ENCODE peak calls at places on chromosomes 2 and 18, in eight cellular contexts. P is naive thymus-derived CD4-positive, alpha-beta T cell; C is neural progenitor cell; W is heart right ventricle; E is CD8-positive, alpha-beta T cell; S is brain microvascular endothelial cell; G is GM23248; V is lower lobe of right lung. N is an unnamed sample.

GRCh38 chr2:146661494-146662096 is 1183.2 kb upstream of the ACVR2A start:
- DNase-seq in P (no peak), C (peak; percentile 66), W (no peak), E (no peak), S (no peak), G (peak; percentile 69), V (no peak), N (no peak)

GRCh38 chr2:4278392-4278791 is 575.0 kb downstream of the DCDC2C start:
- DNase-seq in P (no peak), C (no peak), W (no peak), E (no peak), S (no peak), G (no peak), V (no peak), N (no peak)

GRCh38 chr18:42536442-42536841 is 579.0 kb downstream of the RIT2 start:
- DNase-seq in P (no peak), C (no peak), W (no peak), E (no peak), S (no peak), G (no peak), V (no peak), N (no peak)

GRCh38 chr2:187461294-187462261 is 13.5 kb upstream of the CALCRL start:
- DNase-seq in P (no peak), C (peak; percentile 16), W (peak; percentile 51), E (no peak), S (no peak), G (no peak), V (peak; percentile 34), N (no peak)

GRCh38 chr18:25896178-25896780 is 194.1 kb downstream of the SS18 start:
- DNase-seq in P (no peak), C (peak; percentile 70), W (peak; percentile 9), E (no peak), S (peak; percentile 41), G (peak; percentile 67), V (no peak), N (peak; percentile 45)

GRCh38 chr2:183037281-183037659 is 987 bp downstream of the NCKAP1 start:
- DNase-seq in P (no peak), C (no peak), W (no peak), E (no peak), S (no peak), G (peak; percentile 74), V (no peak), N (no peak)

GRCh38 chr2:8954990-8955389 is 48.5 kb downstream of the MBOAT2 start:
- DNase-seq in P (no peak), C (no peak), W (no peak), E (no peak), S (peak; percentile 3), G (no peak), V (no peak), N (no peak)

GRCh38 chr2:67600946-67601345 is 203.8 kb downstream of the ETAA1 start:
- DNase-seq in P (no peak), C (no peak), W (no peak), E (no peak), S (peak; percentile 39), G (peak; percentile 62), V (no peak), N (no peak)

GRCh38 chr2:152175368-152176112 is at the start of gene STAM2:
- DNase-seq in P (peak; percentile 91), C (peak; percentile 93), W (peak; percentile 92), E (peak; percentile 93), S (peak; percentile 88), G (peak; percentile 94), V (peak; percentile 95), N (peak; percentile 91)

GRCh38 chr2:137705296-137705695 is 259.0 kb upstream of the HNMT start:
- DNase-seq in P (no peak), C (no peak), W (no peak), E (no peak), S (no peak), G (peak; percentile 2), V (no peak), N (no peak)

GRCh38 chr2:98086491-98087446 is at the start of gene VWA3B:
- DNase-seq in P (no peak), C (peak; percentile 90), W (peak; percentile 59), E (no peak), S (peak; percentile 47), G (peak; percentile 73), V (peak; percentile 85), N (no peak)

GRCh38 chr2:127041259-127041970 is 65.5 kb downstream of the BIN1 start:
- DNase-seq in P (no peak), C (no peak), W (no peak), E (no peak), S (no peak), G (no peak), V (no peak), N (no peak)

GRCh38 chr2:127039387-127040031 is 67.4 kb downstream of the BIN1 start:
- DNase-seq in P (no peak), C (no peak), W (no peak), E (no peak), S (no peak), G (peak; percentile 29), V (no peak), N (no peak)

GRCh38 chr2:127037456-127037855 is 69.5 kb downstream of the BIN1 start:
- DNase-seq in P (no peak), C (no peak), W (no peak), E (no peak), S (no peak), G (no peak), V (no peak), N (no peak)

GRCh38 chr2:127043367-127044164 is 63.4 kb downstream of the BIN1 start:
- DNase-seq in P (no peak), C (no peak), W (no peak), E (no peak), S (no peak), G (no peak), V (no peak), N (no peak)

GRCh38 chr2:127040169-127040568 is 66.8 kb downstream of the BIN1 start:
- DNase-seq in P (no peak), C (no peak), W (no peak), E (no peak), S (no peak), G (no peak), V (no peak), N (no peak)
- H3K27ac ChIP-seq in P (no peak overlapping the region), C (no peak overlapping the region), W (no peak overlapping the region), E (no peak overlapping the region), S (no peak overlapping the region), G (no peak overlapping the region), V (no peak overlapping the region), N (no peak overlapping the region)

DNA sequence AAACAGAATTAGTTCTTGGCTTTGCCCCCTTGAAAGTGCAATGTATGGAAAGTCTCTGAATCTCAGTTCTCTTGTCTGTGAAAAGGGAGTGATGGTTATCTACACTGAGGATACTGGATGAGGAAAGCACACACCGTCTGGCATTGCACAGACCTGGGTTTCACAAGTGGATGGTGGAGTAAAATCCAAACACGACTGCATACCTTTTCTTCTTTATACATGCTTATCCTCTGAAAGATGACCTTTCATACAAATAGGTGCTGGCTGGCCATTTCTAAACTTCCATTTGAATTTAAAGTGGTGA is 4.2 kb downstream of the CXCR4 start:
- DNase-seq in P (no peak), C (no peak), W (no peak), E (no peak), S (no peak), G (no peak), V (no peak), N (no peak)
- H3K27me3 ChIP-seq in P (no peaks in the 10 kb centered on the region), C (peaks cover 9% of the 10 kb centered on the region), W (no peaks in the 10 kb centered on the region), E (no peaks in the 10 kb centered on the region), S (peaks cover 29% of the 10 kb centered on the region), G (peaks cover 62% of the 10 kb centered on the region), V (peaks cover 24% of the 10 kb centered on the region), N (peaks cover 5% of the 10 kb centered on the region)

GRCh38 chr18:50189160-50189559 is 5.8 kb downstream of the MYO5B start:
- DNase-seq in P (no peak), C (no peak), W (no peak), E (no peak), S (no peak), G (no peak), V (no peak), N (no peak)
- H3K4me3 ChIP-seq in P (no peak overlapping the region), C (no peak overlapping the region), W (no peak overlapping the region), E (no peak overlapping the region), S (no peak overlapping the region), G (no peak overlapping the region), V (no peak overlapping the region), N (no peak overlapping the region)

GRCh38 chr2:216856666-216857065 is 3.2 kb downstream of the TNP1 start:
- DNase-seq in P (no peak), C (peak; percentile 47), W (no peak), E (no peak), S (no peak), G (no peak), V (no peak), N (no peak)

GRCh38 chr2:216858312-216858711 is 1.6 kb downstream of the TNP1 start:
- DNase-seq in P (no peak), C (no peak), W (no peak), E (no peak), S (no peak), G (peak; percentile 70), V (no peak), N (no peak)

GRCh38 chr2:216857131-216857550 is 2.7 kb downstream of the TNP1 start:
- DNase-seq in P (no peak), C (peak; percentile 4), W (no peak), E (peak; percentile 11), S (peak; percentile 25), G (peak; percentile 81), V (no peak), N (no peak)

GRCh38 chr2:216855079-216855478 is 4.8 kb downstream of the TNP1 start:
- DNase-seq in P (no peak), C (no peak), W (no peak), E (no peak), S (no peak), G (no peak), V (no peak), N (no peak)

DNA sequence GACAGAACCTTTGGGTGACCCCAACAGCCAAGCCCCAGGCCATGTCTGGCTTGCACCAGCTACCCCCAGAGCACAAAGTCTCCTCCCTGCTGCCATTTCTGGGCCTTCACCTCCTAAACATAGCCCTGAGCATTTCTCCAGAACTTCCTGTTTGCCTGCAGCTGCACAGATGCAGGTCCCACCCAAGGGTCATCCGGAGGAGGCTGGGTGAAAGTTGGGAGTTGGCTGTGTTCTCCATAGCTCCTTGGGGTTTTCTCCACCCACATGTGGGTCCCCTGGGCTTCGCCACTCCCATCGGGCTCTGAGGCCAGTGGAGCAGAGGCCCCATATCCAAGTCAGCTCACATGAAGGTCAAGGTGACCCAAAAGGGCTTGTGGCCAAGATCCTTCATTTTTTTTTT is 4.2 kb downstream of the TNP1 start:
- DNase-seq in P (no peak), C (no peak), W (peak; percentile 74), E (no peak), S (no peak), G (no peak), V (no peak), N (no peak)
- H3K27ac ChIP-seq in P (no peak overlapping the region), C (no peak overlapping the region), W (peak overlapping the region; percentile 0), E (no peak overlapping the region), S (no peak overlapping the region), G (no peak overlapping the region), V (no peak overlapping the region), N (no peak overlapping the region)

DNA sequence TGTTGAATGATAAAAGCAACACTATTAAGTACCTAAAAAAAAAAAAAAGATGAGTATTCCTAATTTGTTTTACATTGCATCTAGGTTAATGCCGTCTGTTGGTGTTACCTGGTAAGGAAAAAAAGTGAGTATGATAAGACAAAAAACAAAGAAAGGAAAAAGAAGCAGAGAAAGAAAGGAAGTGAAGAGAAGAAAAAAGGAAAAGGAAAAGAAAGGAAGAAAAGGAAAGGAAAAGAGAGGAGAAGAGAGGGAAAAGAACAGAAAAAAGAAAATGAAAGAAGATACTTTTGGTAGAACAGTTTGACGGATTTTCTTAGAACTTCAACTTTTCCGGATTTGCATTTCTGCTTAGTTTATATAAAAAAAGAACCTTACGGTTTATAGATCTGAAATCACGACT is 387.9 kb downstream of the METTL4 start:
- DNase-seq in P (no peak), C (no peak), W (no peak), E (no peak), S (no peak), G (no peak), V (no peak), N (no peak)
- H3K27me3 ChIP-seq in P (no peaks in the 10 kb centered on the region), C (no peaks in the 10 kb centered on the region), W (no peaks in the 10 kb centered on the region), E (no peaks in the 10 kb centered on the region), S (no peaks in the 10 kb centered on the region), G (no peaks in the 10 kb centered on the region), V (no peaks in the 10 kb centered on the region), N (no peaks in the 10 kb centered on the region)